ENCODE peak calls at places on chromosomes 5 and 9, in nine cellular contexts. O, N, T, L, A, R, K, H and V are unnamed samples.

GRCh38 chr5:67176931-67177330 is 19.7 kb downstream of the CD180 start:
- DNase-seq in O (no peak), N (no peak), T (no peak), L (no peak), A (no peak), R (no peak), K (no peak), H (no peak), V (no peak)

GRCh38 chr9:68476889-68477288 is 63.8 kb downstream of the TMEM252 start:
- DNase-seq in O (peak; percentile 52), N (no peak), T (peak; percentile 33), L (no peak), A (no peak), R (no peak), K (no peak), H (no peak), V (no peak)

GRCh38 chr5:156155638-156156037 is 171.3 kb upstream of the SGCD start:
- DNase-seq in O (no peak), N (no peak), T (no peak), L (no peak), A (no peak), R (peak; percentile 48), K (no peak), H (no peak), V (no peak)

GRCh38 chr5:172765766-172766286 is 5.2 kb downstream of the DUSP1 start:
- DNase-seq in O (no peak), N (no peak), T (no peak), L (peak; percentile 60), A (peak; percentile 12), R (peak; percentile 32), K (no peak), H (no peak), V (no peak)

GRCh38 chr9:125409637-125410521 is 148.3 kb downstream of the GAPVD1 start:
- DNase-seq in O (no peak), N (peak; percentile 79), T (peak; percentile 73), L (no peak), A (no peak), R (no peak), K (no peak), H (no peak), V (no peak)

GRCh38 chr9:133656211-133657119 is 20.3 kb downstream of the DBH start:
- DNase-seq in O (no peak), N (no peak), T (peak; percentile 33), L (peak; percentile 60), A (no peak), R (no peak), K (no peak), H (no peak), V (peak; percentile 60)

GRCh38 chr5:61551637-61552313 is 219.7 kb downstream of the ZSWIM6 start:
- DNase-seq in O (no peak), N (no peak), T (no peak), L (no peak), A (no peak), R (no peak), K (no peak), H (no peak), V (no peak)

GRCh38 chr9:134662143-134662876 is 20.7 kb downstream of the COL5A1 start:
- DNase-seq in O (peak; percentile 72), N (peak; percentile 81), T (no peak), L (no peak), A (no peak), R (peak; percentile 34), K (peak; percentile 59), H (peak; percentile 67), V (no peak)

GRCh38 chr9:99296375-99296951 is 74.4 kb downstream of the SEC61B start:
- DNase-seq in O (peak; percentile 27), N (peak; percentile 30), T (peak; percentile 29), L (no peak), A (no peak), R (no peak), K (peak; percentile 85), H (peak; percentile 66), V (no peak)

GRCh38 chr5:39566891-39567290 is 142.1 kb upstream of the DAB2 start:
- DNase-seq in O (no peak), N (no peak), T (no peak), L (no peak), A (no peak), R (no peak), K (no peak), H (no peak), V (no peak)

GRCh38 chr5:177189965-177190364 is 56.4 kb downstream of the NSD1 start:
- DNase-seq in O (no peak), N (no peak), T (no peak), L (no peak), A (no peak), R (no peak), K (no peak), H (no peak), V (no peak)

GRCh38 chr9:86458456-86458855 is 104.2 kb upstream of the TUT7 start:
- DNase-seq in O (no peak), N (no peak), T (no peak), L (no peak), A (no peak), R (no peak), K (no peak), H (no peak), V (no peak)

GRCh38 chr9:18703086-18703750 is 229.3 kb downstream of the ADAMTSL1 start:
- DNase-seq in O (peak; percentile 16), N (peak; percentile 31), T (no peak), L (no peak), A (no peak), R (no peak), K (no peak), H (no peak), V (no peak)

GRCh38 chr5:150918613-150919012 is 13.8 kb upstream of the ZNF300 start:
- DNase-seq in O (no peak), N (peak; percentile 5), T (no peak), L (no peak), A (no peak), R (no peak), K (no peak), H (no peak), V (no peak)

GRCh38 chr5:179827684-179828083 is 7.0 kb downstream of the SQSTM1 start:
- DNase-seq in O (no peak), N (peak; percentile 12), T (no peak), L (no peak), A (no peak), R (peak; percentile 83), K (peak; percentile 84), H (peak; percentile 70), V (no peak)

GRCh38 chr9:68595868-68596267 is 55.2 kb upstream of the TMEM252 start:
- DNase-seq in O (no peak), N (no peak), T (no peak), L (no peak), A (no peak), R (no peak), K (no peak), H (no peak), V (no peak)

GRCh38 chr9:116144555-116144954 is 9.0 kb upstream of the PAPPA start:
- DNase-seq in O (no peak), N (no peak), T (no peak), L (no peak), A (no peak), R (no peak), K (no peak), H (no peak), V (no peak)

DNA sequence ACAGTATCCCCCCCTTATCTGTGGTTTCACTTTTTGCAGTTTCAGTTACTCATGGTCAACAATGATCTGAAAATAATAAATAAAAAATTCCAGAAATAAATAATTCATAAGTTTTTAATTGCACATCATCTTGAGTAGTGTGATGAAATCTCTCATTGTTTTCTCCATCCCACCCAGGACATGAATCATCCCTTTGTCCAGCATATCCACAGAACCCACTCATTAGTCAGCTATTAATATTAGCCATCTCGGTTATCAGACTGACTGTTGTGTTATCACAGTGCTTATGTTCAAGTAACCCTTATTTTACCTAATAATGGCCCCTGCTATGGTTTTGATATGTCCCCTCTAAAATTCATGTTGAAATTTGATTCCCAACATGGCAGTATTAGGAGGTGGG is 40.7 kb downstream of the FAM114A2 start:
- DNase-seq in O (no peak), N (no peak), T (no peak), L (no peak), A (no peak), R (no peak), K (no peak), H (no peak), V (no peak)
- H3K4me3 ChIP-seq in O (no peak overlapping the region), N (no peak overlapping the region), T (no peak overlapping the region), L (no peak overlapping the region), A (no peak overlapping the region), R (no peak overlapping the region), K (no peak overlapping the region), H (no peak overlapping the region), V (no peak overlapping the region)

GRCh38 chr5:76607353-76607871 is 15.8 kb downstream of the F2RL2 start:
- DNase-seq in O (no peak), N (no peak), T (peak; percentile 25), L (no peak), A (no peak), R (no peak), K (no peak), H (no peak), V (no peak)
- H3K27ac ChIP-seq in O (peak overlapping the region; percentile 40), N (peak overlapping the region; percentile 34), T (no peak overlapping the region), L (no peak overlapping the region), A (no peak overlapping the region), R (no peak overlapping the region), K (peak overlapping the region; percentile 64), H (no peak overlapping the region), V (no peak overlapping the region)

GRCh38 chr9:70411930-70412677 is 2.4 kb downstream of the KLF9 start:
- DNase-seq in O (peak; percentile 85), N (peak; percentile 57), T (peak; percentile 87), L (peak; percentile 82), A (peak; percentile 66), R (peak; percentile 87), K (peak; percentile 92), H (peak; percentile 88), V (peak; percentile 58)

GRCh38 chr9:70409800-70410199 is 4.7 kb downstream of the KLF9 start:
- DNase-seq in O (no peak), N (no peak), T (no peak), L (no peak), A (no peak), R (no peak), K (no peak), H (no peak), V (no peak)

GRCh38 chr9:70412678-70413426 is 1.6 kb downstream of the KLF9 start:
- DNase-seq in O (peak; percentile 93), N (peak; percentile 82), T (peak; percentile 79), L (peak; percentile 64), A (peak; percentile 42), R (peak; percentile 82), K (peak; percentile 93), H (peak; percentile 96), V (no peak)

GRCh38 chr9:70410368-70410767 is 4.1 kb downstream of the KLF9 start:
- DNase-seq in O (no peak), N (no peak), T (peak; percentile 31), L (no peak), A (no peak), R (peak; percentile 48), K (no peak), H (no peak), V (no peak)

GRCh38 chr9:70411141-70411929 is 3.1 kb downstream of the KLF9 start:
- DNase-seq in O (peak; percentile 52), N (no peak), T (peak; percentile 83), L (peak; percentile 72), A (no peak), R (peak; percentile 66), K (peak; percentile 79), H (peak; percentile 72), V (peak; percentile 71)
- H3K4me3 ChIP-seq in O (peak overlapping the region; percentile 80), N (peak overlapping the region; percentile 92), T (peak overlapping the region; percentile 67), L (peak overlapping the region; percentile 95), A (peak overlapping the region; percentile 99), R (peak overlapping the region; percentile 65), K (peak overlapping the region; percentile 56), H (peak overlapping the region; percentile 89), V (peak overlapping the region; percentile 82)

GRCh38 chr9:124355941-124356744 is 59.1 kb downstream of the PSMB7 start:
- DNase-seq in O (no peak), N (no peak), T (no peak), L (no peak), A (no peak), R (no peak), K (no peak), H (no peak), V (no peak)
- H3K27ac ChIP-seq in O (no peak overlapping the region), N (no peak overlapping the region), T (no peak overlapping the region), L (no peak overlapping the region), A (no peak overlapping the region), R (no peak overlapping the region), K (no peak overlapping the region), H (no peak overlapping the region), V (no peak overlapping the region)